ENCODE peak calls at places on chromosomes 13 and 19, in ten cellular contexts. D is PC-9, N is cardiac muscle cell, P is cardiac fibroblast, Z is thyroid gland, B is HFF-Myc, W is adrenal gland, S is spleen, K is mucosa of descending colon, R is fibroblast of lung. X is an unnamed sample.

GRCh38 chr19:51375504-51376221 is 3.2 kb upstream of the NKG7 start:
- DNase-seq in D (no peak), Z (no peak), R (no peak), P (no peak), W (peak; percentile 20), K (no peak), S (peak; percentile 47), N (no peak), B (no peak), X (no peak)

GRCh38 chr13:41352935-41353801 is 42.1 kb downstream of the NAA16 start:
- DNase-seq in D (peak; percentile 53), N (peak; percentile 67), W (peak; percentile 30), Z (peak; percentile 7), P (peak; percentile 69), R (peak; percentile 33), K (no peak), B (no peak), S (no peak), X (peak; percentile 67)

GRCh38 chr19:10339380-10339960 is at the start of gene ICAM3:
- DNase-seq in W (no peak), R (no peak), N (no peak), P (no peak), Z (no peak), S (peak; percentile 96), B (no peak), D (no peak), K (peak; percentile 83), X (no peak)

GRCh38 chr19:7787141-7787540 is 24.1 kb downstream of the CLEC4M start:
- DNase-seq in W (peak; percentile 91), B (no peak), P (no peak), K (no peak), S (peak; percentile 59), N (no peak), D (no peak), Z (no peak), R (no peak), X (no peak)

GRCh38 chr13:110412132-110412912 is 105.2 kb downstream of the COL4A2 start:
- DNase-seq in W (peak; percentile 94), P (peak; percentile 100), N (peak; percentile 99), S (peak; percentile 84), D (peak; percentile 97), R (peak; percentile 99), Z (peak; percentile 90), B (peak; percentile 93), K (peak; percentile 66), X (peak; percentile 100)

GRCh38 chr19:44857837-44858236 is 11.7 kb downstream of the NECTIN2 start:
- DNase-seq in W (no peak), K (no peak), N (no peak), S (no peak), R (no peak), B (no peak), P (no peak), Z (no peak), D (no peak), X (no peak)

GRCh38 chr13:50627111-50627510 is 216.4 kb downstream of the DLEU7 start:
- DNase-seq in R (no peak), P (peak; percentile 49), K (no peak), N (peak; percentile 67), D (no peak), B (no peak), Z (no peak), W (no peak), S (no peak), X (no peak)

GRCh38 chr13:98313938-98314292 is 136.8 kb upstream of the RNF113B start:
- DNase-seq in Z (no peak), N (no peak), D (no peak), B (no peak), P (no peak), R (no peak), K (no peak), W (no peak), S (no peak), X (no peak)

GRCh38 chr19:1121395-1121794 is 17.6 kb downstream of the GPX4 start:
- DNase-seq in Z (no peak), N (no peak), W (no peak), B (no peak), S (peak; percentile 67), D (no peak), K (no peak), R (no peak), P (no peak), X (no peak)

GRCh38 chr19:37594982-37595382 is 306 bp downstream of the ZNF540 start:
- DNase-seq in W (peak; percentile 88), D (peak; percentile 56), R (peak; percentile 74), S (peak; percentile 87), B (peak; percentile 15), N (peak; percentile 67), K (peak; percentile 80), P (peak; percentile 65), Z (peak; percentile 77), X (peak; percentile 55)

GRCh38 chr13:111940892-111941291 is 126.1 kb upstream of the SOX1 start:
- DNase-seq in D (no peak), Z (no peak), B (no peak), R (no peak), W (no peak), P (no peak), N (no peak), K (no peak), S (peak; percentile 50), X (no peak)

GRCh38 chr19:12793290-12794195 is 2.3 kb downstream of the JUNB start:
- DNase-seq in D (peak; percentile 87), P (peak; percentile 97), S (peak; percentile 99), Z (peak; percentile 95), B (no peak), W (peak; percentile 96), N (peak; percentile 97), R (peak; percentile 89), K (peak; percentile 96), X (peak; percentile 92)

GRCh38 chr13:109897988-109898623 is 111.7 kb upstream of the IRS2 start:
- DNase-seq in B (no peak), D (no peak), S (no peak), K (no peak), Z (no peak), P (no peak), R (no peak), W (no peak), N (no peak), X (no peak)

GRCh38 chr19:45952691-45953505 is 20.8 kb downstream of the NOVA2 start:
- DNase-seq in W (peak; percentile 61), B (peak; percentile 30), Z (peak; percentile 56), N (peak; percentile 76), P (peak; percentile 70), K (no peak), D (no peak), R (peak; percentile 19), S (peak; percentile 71), X (peak; percentile 50)

GRCh38 chr19:47310819-47311218 is 1.2 kb downstream of the C5AR1 start:
- DNase-seq in R (no peak), Z (no peak), W (peak; percentile 58), B (no peak), N (peak; percentile 52), D (peak; percentile 89), K (no peak), S (peak; percentile 89), P (no peak), X (peak; percentile 43)
- TF ChIP-seq CTCF in R (no peak), Z (no peak), W (no peak), B (no peak), N (no peak), D (no peak), K (no peak), S (no peak), P (no peak), X (no peak)

GRCh38 chr19:2168619-2169424 is 5.1 kb downstream of the DOT1L start:
- DNase-seq in D (peak; percentile 96), S (peak; percentile 96), W (peak; percentile 99), Z (peak; percentile 99), R (peak; percentile 99), P (peak; percentile 98), B (peak; percentile 76), N (peak; percentile 98), K (peak; percentile 97), X (peak; percentile 99)
- H3K4me3 ChIP-seq in D (peak overlapping the region; percentile 31), S (peak overlapping the region; percentile 99), W (no peak overlapping the region), Z (no peak overlapping the region), R (peak overlapping the region; percentile 7), P (peak overlapping the region; percentile 39), B (peak overlapping the region; percentile 24), N (no peak overlapping the region), K (no peak overlapping the region), X (peak overlapping the region; percentile 28)

GRCh38 chr13:26706381-26706780 is 54.2 kb downstream of the GPR12 start:
- DNase-seq in Z (no peak), D (no peak), P (no peak), W (no peak), R (no peak), S (no peak), N (no peak), B (no peak), K (no peak), X (no peak)

GRCh38 chr13:26707122-26708006 is 53.2 kb downstream of the GPR12 start:
- DNase-seq in N (peak; percentile 71), D (no peak), K (no peak), Z (peak; percentile 14), S (no peak), B (peak; percentile 5), W (peak; percentile 62), P (peak; percentile 68), R (peak; percentile 34), X (peak; percentile 57)

GRCh38 chr13:26710166-26710565 is 50.4 kb downstream of the GPR12 start:
- DNase-seq in S (no peak), W (no peak), P (no peak), R (no peak), Z (no peak), K (no peak), D (no peak), B (no peak), N (no peak), X (no peak)

GRCh38 chr13:26709461-26709860 is 51.1 kb downstream of the GPR12 start:
- DNase-seq in R (no peak), Z (no peak), D (no peak), K (no peak), N (no peak), W (no peak), P (no peak), S (no peak), B (no peak), X (no peak)

GRCh38 chr13:26708007-26708297 is 52.6 kb downstream of the GPR12 start:
- DNase-seq in K (no peak), S (no peak), B (no peak), N (no peak), D (no peak), Z (no peak), R (no peak), P (no peak), W (no peak), X (no peak)
- TF ChIP-seq CTCF in K (no peak), S (no peak), B (no peak), N (no peak), D (peak; percentile 20), Z (no peak), R (no peak), P (no peak), W (peak; percentile 0), X (no peak)

DNA sequence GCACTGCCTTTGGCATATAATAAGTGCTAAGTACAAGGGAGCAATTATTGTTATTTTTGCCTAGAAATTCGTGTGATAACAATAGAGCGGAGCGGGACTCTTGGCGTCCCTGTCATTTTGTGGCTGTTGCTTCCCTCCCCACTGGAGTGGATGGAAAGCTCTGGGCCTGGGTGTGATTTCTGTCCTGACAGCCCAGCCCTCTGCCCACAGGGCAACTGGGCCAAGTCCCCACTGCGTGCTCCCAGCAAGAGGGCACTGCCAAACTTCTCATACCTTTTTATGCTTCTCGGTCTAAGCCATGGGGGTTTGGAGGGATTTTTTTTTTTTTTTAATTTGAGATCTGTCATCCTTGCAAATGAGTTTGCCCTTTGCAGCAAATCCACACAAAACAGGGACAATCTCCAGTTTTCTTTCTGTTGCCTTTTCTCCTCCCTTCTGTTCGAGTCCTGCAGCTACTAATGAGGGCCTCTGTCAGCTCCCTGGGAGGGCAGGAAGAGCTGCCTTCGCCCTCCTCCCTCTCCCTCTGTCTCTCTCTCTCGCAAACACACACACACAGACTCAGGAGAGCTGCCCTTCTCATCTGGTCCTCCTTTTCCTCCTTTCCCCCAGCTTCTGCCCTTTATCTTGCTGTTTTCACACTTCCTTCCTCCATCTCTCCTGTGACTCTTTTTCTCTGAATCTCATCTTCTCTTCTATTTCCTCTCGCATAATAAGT is 103.9 kb downstream of the DNAJC15 start:
- DNase-seq in D (no peak), P (peak; percentile 31), N (peak; percentile 33), W (no peak), R (no peak), Z (no peak), S (no peak), B (no peak), K (no peak), X (no peak)
- H3K4me3 ChIP-seq in D (no peak overlapping the region), P (no peak overlapping the region), N (no peak overlapping the region), W (no peak overlapping the region), R (no peak overlapping the region), Z (no peak overlapping the region), S (no peak overlapping the region), B (no peak overlapping the region), K (no peak overlapping the region), X (no peak overlapping the region)